ENCODE peak calls at places on chromosome 1, in nine cellular contexts. Q, Y, L, F, C, M, I, N and T are unnamed samples.

GRCh38 chr1:62484824-62485468 is 48.1 kb downstream of the USP1 start:
- DNase-seq in I (no peak), L (no peak), C (no peak), Y (no peak), N (no peak), Q (no peak), M (no peak), F (no peak), T (no peak)

GRCh38 chr1:34108269-34108668 is 56.8 kb downstream of the CSMD2 start:
- DNase-seq in C (no peak), I (no peak), N (no peak), M (no peak), Q (no peak), Y (no peak), L (no peak), F (no peak), T (no peak)

GRCh38 chr1:228842094-228842775 is 107.0 kb downstream of the RHOU start:
- DNase-seq in M (no peak), C (no peak), Y (no peak), N (peak), L (no peak), F (no peak), I (peak), Q (no peak), T (no peak)

GRCh38 chr1:193979219-193979618 is 792.8 kb upstream of the B3GALT2 start:
- DNase-seq in F (no peak), Y (no peak), N (no peak), I (no peak), L (no peak), Q (no peak), C (no peak), M (no peak), T (no peak)

GRCh38 chr1:178510155-178510554 is 2.8 kb upstream of the TEX35 start:
- DNase-seq in C (no peak), N (no peak), M (no peak), I (no peak), Q (no peak), Y (no peak), F (no peak), L (no peak), T (no peak)

GRCh38 chr1:26626994-26627393 is 68.8 kb upstream of the ARID1A start:
- DNase-seq in N (no peak), Y (no peak), M (no peak), I (peak), C (no peak), Q (no peak), L (no peak), F (no peak), T (no peak)

GRCh38 chr1:9766759-9767442 is 56.9 kb downstream of the CLSTN1 start:
- DNase-seq in Y (no peak), I (peak), M (no peak), L (no peak), F (no peak), C (no peak), Q (no peak), N (peak), T (no peak)

GRCh38 chr1:35725591-35725990 is 6.9 kb upstream of the C1orf216 start:
- DNase-seq in M (no peak), I (no peak), Y (no peak), N (no peak), C (no peak), F (peak), L (no peak), Q (no peak), T (no peak)

GRCh38 chr1:224177356-224177999 is 5.6 kb upstream of the DEGS1 start:
- DNase-seq in F (no peak), Y (no peak), I (no peak), L (no peak), C (no peak), Q (no peak), N (no peak), M (no peak), T (no peak)

GRCh38 chr1:150429805-150430204 is 57.4 kb upstream of the TARS2 start:
- DNase-seq in F (no peak), M (no peak), N (peak), Y (no peak), L (no peak), I (no peak), Q (no peak), C (no peak), T (no peak)

GRCh38 chr1:20727746-20728316 is 4.7 kb downstream of the SH2D5 start:
- DNase-seq in L (no peak), Y (no peak), F (no peak), C (no peak), N (peak), Q (no peak), I (no peak), M (no peak), T (no peak)

GRCh38 chr1:244067893-244068292 is 16.8 kb downstream of the ZBTB18 start:
- DNase-seq in C (no peak), Q (no peak), I (no peak), F (no peak), N (peak), M (no peak), Y (no peak), L (no peak), T (no peak)

GRCh38 chr1:203170625-203171330 is 4.8 kb downstream of the MYBPH start:
- DNase-seq in Y (no peak), N (no peak), Q (peak), I (no peak), C (no peak), M (no peak), F (no peak), L (no peak), T (no peak)

GRCh38 chr1:161119379-161120061 is 1.6 kb downstream of the NIT1 start:
- DNase-seq in F (no peak), Y (no peak), Q (peak), N (peak), C (no peak), I (peak), M (peak), L (peak), T (no peak)

GRCh38 chr1:205354259-205354904 is 2.3 kb downstream of the KLHDC8A start:
- DNase-seq in F (peak), M (peak), Y (no peak), C (no peak), L (peak), I (peak), Q (peak), N (peak), T (peak)

GRCh38 chr1:161705537-161705936 is 1.5 kb upstream of the FCRLA start:
- DNase-seq in F (no peak), M (no peak), Y (no peak), L (no peak), Q (no peak), I (no peak), C (no peak), N (no peak), T (no peak)

GRCh38 chr1:228723287-228723686 is 12.0 kb upstream of the RHOU start:
- DNase-seq in L (no peak), M (no peak), Q (no peak), C (no peak), I (no peak), F (no peak), Y (no peak), N (no peak), T (no peak)

GRCh38 chr1:228913649-228914048 is 178.4 kb downstream of the RHOU start:
- DNase-seq in L (no peak), Q (no peak), N (no peak), M (no peak), Y (no peak), F (peak), C (no peak), I (no peak), T (no peak)

GRCh38 chr1:230103341-230104173 is 36.5 kb downstream of the GALNT2 start:
- DNase-seq in C (no peak), Y (no peak), N (no peak), I (no peak), F (no peak), L (no peak), M (no peak), Q (no peak), T (no peak)

GRCh38 chr1:6378096-6378746 is 15.3 kb downstream of the ACOT7 start:
- DNase-seq in L (no peak), C (no peak), I (no peak), M (no peak), N (peak), Q (no peak), Y (no peak), F (no peak), T (no peak)

GRCh38 chr1:37914719-37915483 is 32.0 kb downstream of the INPP5B start:
- DNase-seq in Y (no peak), L (no peak), Q (no peak), N (no peak), F (no peak), I (no peak), C (no peak), M (no peak), T (no peak)

GRCh38 chr1:47708658-47709301 is 270.9 kb downstream of the FOXD2 start:
- DNase-seq in Y (no peak), N (no peak), Q (no peak), M (no peak), F (peak), I (peak), L (no peak), C (no peak), T (no peak)

GRCh38 chr1:151197863-151198253 is 494 bp upstream of the PIP5K1A start:
- DNase-seq in L (no peak), Q (no peak), N (no peak), M (no peak), Y (no peak), C (no peak), I (no peak), F (no peak), T (no peak)

GRCh38 chr1:16101618-16102017 is 28.2 kb upstream of the FAM131C start:
- DNase-seq in F (no peak), Q (no peak), I (no peak), Y (no peak), N (no peak), C (no peak), M (no peak), L (no peak), T (no peak)

GRCh38 chr1:41673806-41674205 is 189.3 kb upstream of the EDN2 start:
- DNase-seq in L (peak), M (peak), C (no peak), N (no peak), F (no peak), Q (peak), I (no peak), Y (no peak), T (no peak)

GRCh38 chr1:36160949-36161485 is 5.1 kb downstream of the MAP7D1 start:
- DNase-seq in Q (peak), L (peak), Y (peak), F (peak), N (peak), I (peak), M (peak), C (no peak), T (peak)

GRCh38 chr1:201792534-201793305 is 36.2 kb upstream of the IPO9 start:
- DNase-seq in M (peak), N (peak), Q (peak), Y (no peak), L (peak), C (peak), I (peak), F (peak), T (peak)

GRCh38 chr1:147243228-147243685 is 773 bp downstream of the CHD1L start:
- DNase-seq in Q (no peak), C (peak), F (peak), M (no peak), L (no peak), I (no peak), N (peak), Y (no peak), T (peak)

GRCh38 chr1:230112131-230112701 is 45.2 kb downstream of the GALNT2 start:
- DNase-seq in M (no peak), Q (no peak), F (peak), C (no peak), L (no peak), Y (no peak), I (no peak), N (no peak), T (no peak)

GRCh38 chr1:93616996-93617669 is 64.5 kb downstream of the BCAR3 start:
- DNase-seq in Y (no peak), M (no peak), N (peak), Q (no peak), I (no peak), C (no peak), L (no peak), F (no peak), T (no peak)